ENCODE peak calls at places on chromosomes 7 and 10, in five cellular contexts. G, L, Z, D and S are unnamed samples.

GRCh38 chr10:47098238-47098637 is 187.0 kb downstream of the PTPN20 start:
- DNase-seq in G (no peak), L (no peak), Z (no peak), D (no peak), S (no peak)

GRCh38 chr10:110212119-110213006 is 5.0 kb downstream of the MXI1 start:
- DNase-seq in G (no peak), L (no peak), Z (peak), D (no peak), S (no peak)

GRCh38 chr7:110373514-110374258 is 717.2 kb upstream of the LRRN3 start:
- DNase-seq in G (no peak), L (peak), Z (no peak), D (no peak), S (peak)

GRCh38 chr10:78306358-78306757 is 272.7 kb downstream of the RPS24 start:
- DNase-seq in G (peak), L (no peak), Z (no peak), D (no peak), S (no peak)

GRCh38 chr10:77350711-77351119 is 286.9 kb downstream of the KCNMA1 start:
- DNase-seq in G (no peak), L (peak), Z (no peak), D (peak), S (peak)

GRCh38 chr10:18008989-18009388 is 57.3 kb downstream of the SLC39A12 start:
- DNase-seq in G (no peak), L (no peak), Z (no peak), D (peak), S (no peak)

GRCh38 chr7:137097111-137097510 is 228.7 kb downstream of the CHRM2 start:
- DNase-seq in G (no peak), L (peak), Z (no peak), D (peak), S (no peak)

GRCh38 chr7:102450242-102450641 is 14.4 kb downstream of the ALKBH4 start:
- DNase-seq in G (no peak), L (no peak), Z (peak), D (no peak), S (no peak)

GRCh38 chr7:83439021-83439420 is 209.9 kb downstream of the SEMA3E start:
- DNase-seq in G (no peak), L (no peak), Z (no peak), D (no peak), S (no peak)

GRCh38 chr10:120262857-120263547 is 194.0 kb upstream of the PLPP4 start:
- DNase-seq in G (no peak), L (peak), Z (peak), D (no peak), S (peak)

GRCh38 chr7:51901489-51901840 is 584.9 kb upstream of the COBL start:
- DNase-seq in G (no peak), L (no peak), Z (no peak), D (no peak), S (no peak)

GRCh38 chr10:124002391-124003069 is 90.9 kb downstream of the CHST15 start:
- DNase-seq in G (peak), L (no peak), Z (no peak), D (no peak), S (no peak)

GRCh38 chr7:132720835-132721234 is 144.6 kb upstream of the PLXNA4 start:
- DNase-seq in G (no peak), L (no peak), Z (no peak), D (no peak), S (no peak)

GRCh38 chr10:9209105-9209798 is 1154.8 kb downstream of the GATA3 start:
- DNase-seq in G (peak), L (peak), Z (peak), D (peak), S (peak)

GRCh38 chr10:49571419-49571818 is 32.5 kb upstream of the ERCC6 start:
- DNase-seq in G (no peak), L (peak), Z (peak), D (no peak), S (no peak)

GRCh38 chr7:94529516-94529915 is 19.9 kb downstream of the CASD1 start:
- DNase-seq in G (no peak), L (peak), Z (no peak), D (peak), S (no peak)

GRCh38 chr10:29839826-29840515 is 205.2 kb upstream of the SVIL start:
- DNase-seq in G (peak), L (no peak), Z (no peak), D (no peak), S (no peak)

GRCh38 chr7:116561697-116562483 is 37.1 kb downstream of the CAV1 start:
- DNase-seq in G (no peak), L (no peak), Z (no peak), D (no peak), S (no peak)

GRCh38 chr10:3107426-3107961 is 40.1 kb downstream of the PFKP start:
- DNase-seq in G (peak), L (peak), Z (no peak), D (peak), S (peak)

GRCh38 chr7:7808156-7808555 is 89.7 kb upstream of the RPA3 start:
- DNase-seq in G (no peak), L (peak), Z (no peak), D (peak), S (no peak)

GRCh38 chr7:116687801-116688201 is 15.8 kb downstream of the MET start:
- DNase-seq in G (no peak), L (peak), Z (no peak), D (peak), S (peak)

GRCh38 chr10:59820471-59820870 is 67.2 kb upstream of the MRLN start:
- DNase-seq in G (no peak), L (no peak), Z (no peak), D (no peak), S (no peak)

GRCh38 chr7:151844080-151844827 is 32.7 kb downstream of the PRKAG2 start:
- DNase-seq in G (no peak), L (peak), Z (no peak), D (peak), S (peak)

GRCh38 chr10:32348297-32349198 is 1.6 kb upstream of the EPC1 start:
- DNase-seq in G (no peak), L (no peak), Z (no peak), D (no peak), S (no peak)
- H3K4me3 ChIP-seq in G (no peak), L (no peak), Z (peak), D (no peak), S (no peak)

GRCh38 chr7:100822236-100823139 is 4.8 kb downstream of the EPHB4 start:
- DNase-seq in G (no peak), L (no peak), Z (no peak), D (no peak), S (no peak)

GRCh38 chr7:100823140-100823525 is 4.2 kb downstream of the EPHB4 start:
- DNase-seq in G (no peak), L (no peak), Z (no peak), D (no peak), S (no peak)

GRCh38 chr7:100824499-100825214 is 2.7 kb downstream of the EPHB4 start:
- DNase-seq in G (no peak), L (no peak), Z (no peak), D (no peak), S (no peak)

GRCh38 chr7:100825215-100825671 is 2.1 kb downstream of the EPHB4 start:
- DNase-seq in G (no peak), L (peak), Z (no peak), D (peak), S (no peak)

DNA sequence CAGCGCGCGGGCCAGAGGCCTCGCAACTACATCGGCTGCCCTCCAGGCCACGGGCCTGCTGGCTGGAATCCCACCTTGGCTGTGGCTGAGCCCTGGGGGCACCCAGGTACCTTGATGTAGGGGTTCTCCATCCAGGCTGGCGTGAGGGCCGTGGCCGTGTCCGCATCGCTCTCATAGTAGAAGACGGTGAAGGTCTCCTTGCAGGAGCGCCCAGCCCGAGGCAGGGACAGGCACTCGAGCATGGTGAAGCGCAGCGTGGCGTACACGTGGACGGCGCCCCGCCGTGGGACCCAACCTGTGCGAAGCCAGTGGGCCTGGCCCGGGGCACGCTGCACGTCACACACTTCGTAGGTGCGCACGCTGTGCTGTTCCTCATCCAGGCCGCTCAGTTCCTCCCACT is 3.8 kb downstream of the EPHB4 start:
- DNase-seq in G (no peak), L (no peak), Z (no peak), D (no peak), S (no peak)
- H3K4me3 ChIP-seq in G (no peak), L (no peak), Z (no peak), D (no peak), S (no peak)

GRCh38 chr10:79488303-79488702 is 24.0 kb upstream of the EIF5AL1 start:
- DNase-seq in G (peak), L (peak), Z (no peak), D (peak), S (peak)
- H3K4me3 ChIP-seq in G (no peak), L (no peak), Z (no peak), D (no peak), S (no peak)

DNA sequence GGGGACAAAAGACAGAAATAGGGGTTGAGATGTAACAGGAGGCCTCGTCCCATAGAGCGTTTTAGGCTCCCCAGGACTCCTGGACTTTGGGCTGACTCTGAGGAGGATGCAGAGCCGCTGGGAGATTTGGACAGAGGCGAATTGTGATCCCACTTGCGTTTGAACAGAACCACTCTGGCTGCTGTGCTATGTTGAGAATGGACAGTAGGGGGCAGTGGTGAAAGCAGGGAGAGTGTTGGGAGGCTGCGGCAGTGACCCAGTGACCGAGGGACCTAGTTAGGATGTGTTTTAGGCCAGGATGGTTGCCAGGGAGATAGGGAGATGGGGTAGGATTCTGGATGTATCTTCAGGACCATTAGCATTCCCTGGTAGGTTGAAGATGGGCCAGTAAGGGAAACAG is 271.6 kb downstream of the CCDC3 start:
- DNase-seq in G (no peak), L (no peak), Z (no peak), D (no peak), S (no peak)
- H3K4me3 ChIP-seq in G (no peak), L (no peak), Z (no peak), D (no peak), S (no peak)